ENCODE peak calls at places on chromosome X, in five cellular contexts. C is neural progenitor cell, J is endodermal cell, Y is PC-3, B is colonic mucosa. X is an unnamed sample.

GRCh38 chrX:136768469-136769084 is 12.2 kb downstream of the ARHGEF6 start:
- DNase-seq in C (no peak), J (peak; percentile 63), Y (peak; percentile 83), B (peak; percentile 32), X (no peak)

GRCh38 chrX:47179221-47179927 is 14.3 kb upstream of the UBA1 start:
- DNase-seq in C (no peak), J (peak; percentile 31), Y (peak; percentile 55), B (no peak), X (no peak)

GRCh38 chrX:95919605-95920004 is 765.0 kb upstream of the DIAPH2 start:
- DNase-seq in C (no peak), J (no peak), Y (no peak), B (no peak), X (no peak)

GRCh38 chrX:3815896-3816664 is 102.6 kb upstream of the PRKX start:
- DNase-seq in C (peak; percentile 48), J (peak; percentile 81), Y (peak; percentile 42), B (peak; percentile 71), X (peak; percentile 28)

GRCh38 chrX:45485682-45486081 is 285.0 kb upstream of the DIPK2B start:
- DNase-seq in C (no peak), J (no peak), Y (no peak), B (no peak), X (no peak)

GRCh38 chrX:17930850-17931249 is 69.8 kb upstream of the RAI2 start:
- DNase-seq in C (no peak), J (no peak), Y (peak; percentile 37), B (no peak), X (no peak)

GRCh38 chrX:5644786-5645185 is 583.9 kb downstream of the NLGN4X start:
- DNase-seq in C (no peak), J (peak; percentile 71), Y (no peak), B (no peak), X (no peak)

GRCh38 chrX:67004451-67004850 is 365.6 kb upstream of the EDA2R start:
- DNase-seq in C (no peak), J (no peak), Y (no peak), B (no peak), X (no peak)

GRCh38 chrX:149804102-149804501 is 22.4 kb downstream of the MAGEA9 start:
- DNase-seq in C (no peak), J (peak; percentile 29), Y (no peak), B (no peak), X (no peak)

GRCh38 chrX:120468071-120468470 is 1.0 kb downstream of the LAMP2 start:
- DNase-seq in C (no peak), J (no peak), Y (no peak), B (no peak), X (no peak)

GRCh38 chrX:19678941-19679340 is 163.6 kb upstream of the MAP3K15 start:
- DNase-seq in C (no peak), J (no peak), Y (peak; percentile 63), B (no peak), X (no peak)

GRCh38 chrX:19683358-19683757 is 168.1 kb upstream of the MAP3K15 start:
- DNase-seq in C (no peak), J (no peak), Y (no peak), B (no peak), X (no peak)

GRCh38 chrX:19682712-19683331 is 167.5 kb upstream of the MAP3K15 start:
- DNase-seq in C (peak; percentile 32), J (peak; percentile 67), Y (peak; percentile 32), B (peak; percentile 45), X (peak; percentile 5)

GRCh38 chrX:19679787-19680186 is 164.5 kb upstream of the MAP3K15 start:
- DNase-seq in C (no peak), J (no peak), Y (peak; percentile 16), B (no peak), X (no peak)

DNA sequence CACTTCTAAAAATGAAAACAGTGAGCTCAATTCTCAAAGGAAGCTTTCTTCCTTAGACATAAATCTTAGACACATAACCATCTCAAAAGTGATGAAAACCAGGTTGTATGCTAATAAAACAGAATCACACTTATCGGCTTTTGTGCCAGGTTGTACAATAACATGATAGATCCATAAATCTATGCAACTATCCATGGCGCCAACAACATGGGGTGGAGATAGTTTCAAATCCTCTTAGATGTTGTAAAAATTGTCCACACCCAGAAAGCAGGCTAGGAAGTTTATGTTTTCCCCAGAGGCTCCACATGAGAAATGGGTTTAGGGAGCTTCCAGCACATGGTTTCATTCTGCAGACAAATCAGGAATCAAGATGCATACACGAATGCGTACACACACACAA is 165.3 kb upstream of the MAP3K15 start:
- DNase-seq in C (no peak), J (no peak), Y (no peak), B (peak; percentile 32), X (no peak)
- H3K4me1 ChIP-seq in C (no peaks in the 10 kb centered on the region), J (no peaks in the 10 kb centered on the region), Y (peaks cover 41% of the 10 kb centered on the region), B (no peaks in the 10 kb centered on the region), X (no peaks in the 10 kb centered on the region)

GRCh38 chrX:70480660-70481018 is 36.0 kb downstream of the DLG3 start:
- DNase-seq in C (no peak), J (no peak), Y (no peak), B (no peak), X (no peak)
- H3K4me1 ChIP-seq in C (peaks cover 52% of the 10 kb centered on the region), J (peaks cover 18% of the 10 kb centered on the region), Y (peaks cover 79% of the 10 kb centered on the region), B (peaks cover 9% of the 10 kb centered on the region), X (no peaks in the 10 kb centered on the region)

GRCh38 chrX:65679071-65679540 is 11.7 kb downstream of the MSN start:
- DNase-seq in C (no peak), J (no peak), Y (peak; percentile 93), B (no peak), X (no peak)
- H3K4me1 ChIP-seq in C (no peaks in the 10 kb centered on the region), J (no peaks in the 10 kb centered on the region), Y (peaks cover 56% of the 10 kb centered on the region), B (no peaks in the 10 kb centered on the region), X (no peaks in the 10 kb centered on the region)

GRCh38 chrX:2707334-2707760 is 16.3 kb downstream of the CD99 start:
- DNase-seq in C (peak; percentile 61), J (peak; percentile 91), Y (peak; percentile 94), B (peak; percentile 47), X (peak; percentile 78)
- H3K4me1 ChIP-seq in C (peaks cover 16% of the 10 kb centered on the region), J (peaks cover 5% of the 10 kb centered on the region), Y (peaks cover 44% of the 10 kb centered on the region), B (peaks cover 8% of the 10 kb centered on the region), X (peaks cover 27% of the 10 kb centered on the region)

DNA sequence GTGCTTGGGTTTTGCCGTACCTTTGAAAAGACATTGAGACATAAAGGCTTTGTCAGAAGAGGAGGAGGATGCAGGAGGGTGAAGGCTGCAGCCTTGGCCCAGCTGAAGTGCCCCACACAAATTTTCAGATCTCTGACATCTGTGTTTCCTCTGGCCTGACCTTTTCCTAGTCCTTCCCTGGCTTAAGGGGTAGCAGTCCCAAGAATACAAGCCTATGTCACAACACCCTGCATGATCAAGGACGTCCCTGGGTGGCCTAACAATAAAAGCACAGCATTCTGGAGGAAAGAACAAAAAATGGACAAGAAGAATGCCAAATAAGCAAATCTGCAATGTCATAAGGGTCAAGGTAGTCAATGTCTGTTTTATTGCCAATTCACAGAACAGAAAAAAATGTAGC is 80.8 kb upstream of the FAM9C start:
- DNase-seq in C (no peak), J (no peak), Y (no peak), B (no peak), X (no peak)
- H3K4me1 ChIP-seq in C (peaks cover 14% of the 10 kb centered on the region), J (no peaks in the 10 kb centered on the region), Y (peaks cover 43% of the 10 kb centered on the region), B (no peaks in the 10 kb centered on the region), X (no peaks in the 10 kb centered on the region)

GRCh38 chrX:134004038-134004437 is 18.6 kb upstream of the GPC3 start:
- DNase-seq in C (no peak), J (no peak), Y (peak; percentile 25), B (no peak), X (peak; percentile 9)
- H3K4me1 ChIP-seq in C (peaks cover 41% of the 10 kb centered on the region), J (no peaks in the 10 kb centered on the region), Y (no peaks in the 10 kb centered on the region), B (no peaks in the 10 kb centered on the region), X (no peaks in the 10 kb centered on the region)

DNA sequence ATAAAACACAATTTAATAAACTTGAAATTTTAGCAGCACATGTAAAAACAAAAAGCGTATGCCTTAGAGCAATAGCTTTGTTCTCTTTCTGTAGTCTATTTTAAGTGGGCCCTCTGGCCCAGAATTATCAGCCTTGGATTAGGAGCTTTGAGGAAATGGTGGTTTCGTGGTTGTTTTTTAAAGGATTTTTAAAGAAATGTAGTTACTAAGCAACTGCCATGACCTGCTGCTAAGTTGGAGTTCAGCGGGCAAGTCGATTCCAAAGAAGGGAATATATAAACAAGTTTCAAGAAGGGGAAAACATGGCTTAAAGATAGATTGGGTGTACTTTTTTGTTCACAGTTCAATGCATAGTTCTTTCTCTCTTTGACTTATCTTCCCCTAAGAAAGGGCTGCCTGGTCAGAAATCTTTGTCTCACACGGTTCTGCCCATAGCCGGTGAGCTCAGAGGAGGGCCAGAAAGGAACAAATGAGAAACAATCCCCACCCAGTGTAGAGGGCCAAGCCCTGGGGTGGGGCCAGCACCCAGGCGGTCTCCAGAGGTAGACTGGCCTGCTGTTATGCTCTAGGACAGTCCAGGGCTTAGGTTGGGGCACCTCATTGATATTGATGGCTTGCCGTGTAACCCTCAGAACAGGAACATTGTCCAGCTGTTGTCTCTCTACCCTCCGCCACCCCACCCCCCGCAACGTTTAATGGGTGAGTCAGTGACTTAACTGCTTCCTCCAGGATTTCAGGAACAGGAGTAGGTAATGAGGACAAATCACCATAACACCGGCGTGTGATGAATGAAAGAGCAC is 32.5 kb downstream of the DLG3 start:
- DNase-seq in C (peak; percentile 13), J (peak; percentile 82), Y (peak; percentile 79), B (peak; percentile 83), X (peak; percentile 28)
- H3K4me1 ChIP-seq in C (peaks cover 51% of the 10 kb centered on the region), J (peaks cover 14% of the 10 kb centered on the region), Y (peaks cover 60% of the 10 kb centered on the region), B (peaks cover 9% of the 10 kb centered on the region), X (no peaks in the 10 kb centered on the region)

X was measured in prostate gland.